ENCODE peak calls at places on chromosomes 7 and 10, in seven cellular contexts. N is pancreas, Y is HFFc6, L is DND-41, B is OCI-LY7, S is fibroblast of the aortic adventitia, R is AG10803. G is an unnamed sample.

GRCh38 chr7:85529831-85530230 is 343.0 kb upstream of the SEMA3D start:
- DNase-seq in Y (peak; percentile 5), L (no peak), R (peak; percentile 93), N (no peak), S (peak; percentile 79), B (no peak), G (no peak)

GRCh38 chr7:51011710-51012350 is 229.1 kb upstream of the GRB10 start:
- DNase-seq in S (no peak), Y (no peak), R (no peak), N (no peak), L (no peak), B (no peak), G (no peak)

GRCh38 chr10:389836-390448 is 254.7 kb downstream of the ZMYND11 start:
- DNase-seq in N (no peak), B (no peak), S (no peak), R (no peak), L (no peak), Y (no peak), G (no peak)

GRCh38 chr10:29873941-29874340 is 185.4 kb downstream of the JCAD start:
- DNase-seq in L (no peak), B (no peak), Y (no peak), S (peak; percentile 56), N (no peak), R (no peak), G (no peak)

GRCh38 chr10:31769564-31769963 is 159.1 kb downstream of the ARHGAP12 start:
- DNase-seq in R (peak; percentile 75), B (no peak), L (no peak), Y (peak; percentile 83), N (no peak), S (peak; percentile 77), G (no peak)

GRCh38 chr7:93544686-93545085 is 29.8 kb downstream of the CALCR start:
- DNase-seq in Y (no peak), B (no peak), N (no peak), L (no peak), S (no peak), R (no peak), G (no peak)

GRCh38 chr10:18341063-18341462 is 200.8 kb downstream of the CACNB2 start:
- DNase-seq in R (no peak), L (no peak), B (no peak), N (no peak), Y (no peak), S (no peak), G (no peak)

GRCh38 chr10:90742189-90742588 is 115.7 kb downstream of the HTR7 start:
- DNase-seq in B (no peak), Y (peak; percentile 49), S (peak; percentile 46), N (no peak), L (no peak), R (peak; percentile 68), G (no peak)

GRCh38 chr7:115038158-115038557 is 116.3 kb downstream of the MDFIC start:
- DNase-seq in N (no peak), L (no peak), R (no peak), B (no peak), S (no peak), Y (no peak), G (no peak)

GRCh38 chr10:112213836-112214235 is 30.3 kb upstream of the GPAM start:
- DNase-seq in N (no peak), L (no peak), S (peak; percentile 77), R (peak; percentile 24), Y (no peak), B (no peak), G (no peak)

GRCh38 chr10:110379831-110380230 is 75.1 kb upstream of the SMNDC1 start:
- DNase-seq in N (no peak), B (no peak), L (no peak), S (no peak), R (no peak), Y (no peak), G (no peak)

GRCh38 chr10:118730699-118731456 is 23.9 kb downstream of the CACUL1 start:
- DNase-seq in S (no peak), L (no peak), B (no peak), Y (no peak), N (no peak), R (no peak), G (peak; percentile 55)

GRCh38 chr7:135653285-135654080 is 8.8 kb upstream of the STMP1 start:
- DNase-seq in B (no peak), L (no peak), N (no peak), Y (no peak), R (no peak), S (no peak), G (no peak)

GRCh38 chr7:137462074-137462715 is 118.7 kb upstream of the PTN start:
- DNase-seq in Y (peak; percentile 41), N (no peak), S (peak; percentile 35), B (no peak), R (peak; percentile 43), L (no peak), G (no peak)

GRCh38 chr10:26857991-26858706 is 2.6 kb downstream of the ABI1 start:
- DNase-seq in B (peak; percentile 66), S (peak; percentile 14), R (peak; percentile 29), L (no peak), Y (peak; percentile 28), N (no peak), G (no peak)

GRCh38 chr10:94320285-94320914 is 42.3 kb downstream of the NOC3L start:
- DNase-seq in Y (peak; percentile 33), R (peak; percentile 50), N (peak; percentile 65), L (peak; percentile 60), B (peak; percentile 70), S (peak; percentile 72), G (peak; percentile 77)

GRCh38 chr7:70829221-70830059 is 302.5 kb upstream of the GALNT17 start:
- DNase-seq in R (peak; percentile 53), L (peak; percentile 72), N (peak; percentile 48), S (peak; percentile 61), B (peak; percentile 71), Y (peak; percentile 44), G (peak; percentile 64)

GRCh38 chr10:93595378-93596288 is 5.4 kb downstream of the RBP4 start:
- DNase-seq in R (no peak), L (no peak), S (no peak), Y (no peak), B (no peak), N (no peak), G (no peak)

GRCh38 chr10:10589540-10589939 is 428.1 kb upstream of the CELF2 start:
- DNase-seq in B (no peak), Y (peak; percentile 0), R (peak; percentile 65), L (no peak), S (peak; percentile 98), N (no peak), G (no peak)

GRCh38 chr7:85097844-85098243 is 89.0 kb downstream of the SEMA3D start:
- DNase-seq in S (no peak), Y (no peak), B (no peak), R (no peak), L (no peak), N (no peak), G (no peak)

GRCh38 chr7:157701395-157701794 is 364.6 kb downstream of the DNAJB6 start:
- DNase-seq in L (no peak), B (no peak), Y (no peak), N (no peak), R (no peak), S (no peak), G (no peak)

GRCh38 chr7:141354251-141354650 is 197.0 kb upstream of the AGK start:
- DNase-seq in B (no peak), L (no peak), Y (peak; percentile 22), N (no peak), S (peak; percentile 59), R (peak; percentile 52), G (no peak)

GRCh38 chr10:114631090-114631677 is 26.9 kb downstream of the ABLIM1 start:
- DNase-seq in L (no peak), S (no peak), N (no peak), Y (no peak), B (no peak), R (no peak), G (no peak)

GRCh38 chr7:122532406-122533269 is 166.3 kb downstream of the RNF133 start:
- DNase-seq in B (no peak), N (no peak), R (peak; percentile 15), S (peak; percentile 50), L (no peak), Y (peak; percentile 5), G (no peak)
- TF ChIP-seq CTCF in B (peak; percentile 78), N (no peak), R (peak; percentile 49), S (peak; percentile 38), L (peak; percentile 56), Y (peak; percentile 76), G (peak; percentile 13)

GRCh38 chr10:5094265-5095205 is at the start of gene AKR1C3:
- DNase-seq in L (no peak), Y (peak; percentile 59), S (peak; percentile 91), R (peak; percentile 82), N (no peak), B (peak; percentile 2), G (peak; percentile 30)
- TF ChIP-seq CTCF in L (peak; percentile 50), Y (peak; percentile 83), S (peak; percentile 73), R (peak; percentile 84), N (peak; percentile 38), B (peak; percentile 64), G (peak; percentile 48)

DNA sequence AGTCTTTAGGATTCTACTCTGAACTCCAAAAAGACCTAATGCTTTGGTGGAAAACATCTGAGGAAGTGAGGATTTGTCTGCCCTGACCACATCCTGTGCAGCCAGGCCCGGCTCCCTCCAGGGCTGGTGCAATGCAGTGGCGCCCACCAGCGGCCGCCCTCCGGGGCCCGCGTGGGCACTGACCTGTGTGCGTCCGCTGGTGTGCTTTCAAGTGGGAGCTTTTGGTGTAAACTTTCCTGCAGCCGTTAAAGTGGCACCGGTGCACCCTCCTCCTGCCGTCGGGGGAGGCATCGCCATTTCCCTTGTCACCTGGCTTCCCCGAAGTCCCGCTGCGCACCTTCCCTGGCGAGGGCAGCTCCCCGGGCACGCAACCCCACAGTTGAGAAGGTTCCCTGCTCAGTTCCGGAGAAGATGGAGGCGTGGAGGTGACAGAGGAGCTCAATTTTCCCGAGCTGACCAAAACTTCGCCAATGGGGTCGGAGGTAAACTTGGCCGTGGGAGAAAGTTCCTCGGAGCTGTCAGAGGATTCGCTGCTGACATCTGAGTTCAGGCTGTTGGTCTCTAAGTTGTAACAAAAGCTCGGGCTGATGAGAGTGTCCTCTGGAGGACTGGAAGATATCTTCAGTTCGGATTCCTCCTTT is 3.4 kb downstream of the KLF6 start:
- DNase-seq in B (peak; percentile 27), L (peak; percentile 69), N (peak; percentile 60), Y (peak; percentile 58), S (peak; percentile 71), R (peak; percentile 84), G (peak; percentile 36)
- TF ChIP-seq CTCF in B (no peak), L (peak; percentile 43), N (no peak), Y (peak; percentile 79), S (peak; percentile 74), R (peak; percentile 64), G (no peak)

GRCh38 chr7:36965625-36966024 is 241.3 kb upstream of the AOAH start:
- DNase-seq in B (no peak), Y (no peak), N (no peak), S (no peak), L (no peak), R (no peak), G (no peak)

GRCh38 chr7:36969376-36969775 is 245.1 kb upstream of the AOAH start:
- DNase-seq in N (no peak), L (peak; percentile 43), S (no peak), B (peak; percentile 8), R (no peak), Y (no peak), G (no peak)

GRCh38 chr7:36966039-36966438 is 241.7 kb upstream of the AOAH start:
- DNase-seq in N (no peak), S (no peak), B (no peak), R (no peak), L (no peak), Y (no peak), G (no peak)

GRCh38 chr7:36966636-36967035 is 242.3 kb upstream of the AOAH start:
- DNase-seq in L (no peak), N (no peak), S (no peak), B (no peak), R (no peak), Y (no peak), G (no peak)

GRCh38 chr7:36967387-36967786 is 243.1 kb upstream of the AOAH start:
- DNase-seq in R (peak; percentile 66), L (no peak), B (peak; percentile 45), S (peak; percentile 80), N (no peak), Y (peak; percentile 57), G (peak; percentile 56)
- TF ChIP-seq CTCF in R (peak; percentile 89), L (peak; percentile 43), B (peak; percentile 85), S (peak; percentile 85), N (peak; percentile 42), Y (peak; percentile 89), G (peak; percentile 74)

G was measured in colonic mucosa.